ENCODE peak calls at places on chromosomes 5 and 9, in four cellular contexts. One of them, this sample, is unnamed.
A peak's percentile ranks its signal among the peaks of the same experiment; 100 is the strongest.

GRCh38 chr5:78757269-78758053 is 108.9 kb upstream of the LHFPL2 start:
- DNase-seq in activated CD4-positive, alpha-beta T cell treated with anti-CD3 and anti-CD28 coated beads for 48 hours: peak; percentile 17
- DNase-seq in activated gamma-delta T cell: no peak
- DNase-seq in activated T-helper 9 cell treated with anti-CD3 and anti-CD28 coated beads, Interleukin-2, amount 50 U/mL, for 16 hours: no peak
- DNase-seq in this sample: peak; percentile 78

GRCh38 chr5:129474544-129474943 is 14.4 kb downstream of the ADAMTS19 start:
- DNase-seq in activated CD4-positive, alpha-beta T cell treated with anti-CD3 and anti-CD28 coated beads for 48 hours: no peak
- DNase-seq in activated gamma-delta T cell: no peak
- DNase-seq in activated T-helper 9 cell treated with anti-CD3 and anti-CD28 coated beads, Interleukin-2, amount 50 U/mL, for 16 hours: no peak
- DNase-seq in this sample: no peak

GRCh38 chr5:81425569-81425968 is 31.6 kb upstream of the ACOT12 start:
- DNase-seq in activated CD4-positive, alpha-beta T cell treated with anti-CD3 and anti-CD28 coated beads for 48 hours: no peak
- DNase-seq in activated gamma-delta T cell: no peak
- DNase-seq in activated T-helper 9 cell treated with anti-CD3 and anti-CD28 coated beads, Interleukin-2, amount 50 U/mL, for 16 hours: no peak
- DNase-seq in this sample: peak; percentile 72

GRCh38 chr5:74167206-74167929 is 473.2 kb downstream of the ENC1 start:
- DNase-seq in activated CD4-positive, alpha-beta T cell treated with anti-CD3 and anti-CD28 coated beads for 48 hours: no peak
- DNase-seq in activated gamma-delta T cell: no peak
- DNase-seq in activated T-helper 9 cell treated with anti-CD3 and anti-CD28 coated beads, Interleukin-2, amount 50 U/mL, for 16 hours: no peak
- DNase-seq in this sample: peak; percentile 30

GRCh38 chr9:72332351-72332750 is 32.7 kb downstream of the ZFAND5 start:
- DNase-seq in activated CD4-positive, alpha-beta T cell treated with anti-CD3 and anti-CD28 coated beads for 48 hours: no peak
- DNase-seq in activated gamma-delta T cell: no peak
- DNase-seq in activated T-helper 9 cell treated with anti-CD3 and anti-CD28 coated beads, Interleukin-2, amount 50 U/mL, for 16 hours: no peak
- DNase-seq in this sample: no peak

GRCh38 chr9:121201045-121201737 is 478 bp downstream of the RAB14 start:
- DNase-seq in activated CD4-positive, alpha-beta T cell treated with anti-CD3 and anti-CD28 coated beads for 48 hours: peak; percentile 51
- DNase-seq in activated gamma-delta T cell: peak; percentile 58
- DNase-seq in activated T-helper 9 cell treated with anti-CD3 and anti-CD28 coated beads, Interleukin-2, amount 50 U/mL, for 16 hours: peak; percentile 38
- DNase-seq in this sample: peak; percentile 50

GRCh38 chr5:61010759-61011460 is 65.9 kb downstream of the NDUFAF2 start:
- DNase-seq in activated CD4-positive, alpha-beta T cell treated with anti-CD3 and anti-CD28 coated beads for 48 hours: no peak
- DNase-seq in activated gamma-delta T cell: no peak
- DNase-seq in activated T-helper 9 cell treated with anti-CD3 and anti-CD28 coated beads, Interleukin-2, amount 50 U/mL, for 16 hours: no peak
- DNase-seq in this sample: no peak

GRCh38 chr5:157582731-157583580 is 7.4 kb upstream of the ADAM19 start:
- DNase-seq in activated CD4-positive, alpha-beta T cell treated with anti-CD3 and anti-CD28 coated beads for 48 hours: no peak
- DNase-seq in activated gamma-delta T cell: no peak
- DNase-seq in activated T-helper 9 cell treated with anti-CD3 and anti-CD28 coated beads, Interleukin-2, amount 50 U/mL, for 16 hours: no peak
- DNase-seq in this sample: no peak

GRCh38 chr9:37144762-37145161 is 24.4 kb downstream of the ZCCHC7 start:
- DNase-seq in activated CD4-positive, alpha-beta T cell treated with anti-CD3 and anti-CD28 coated beads for 48 hours: no peak
- DNase-seq in activated gamma-delta T cell: no peak
- DNase-seq in activated T-helper 9 cell treated with anti-CD3 and anti-CD28 coated beads, Interleukin-2, amount 50 U/mL, for 16 hours: no peak
- DNase-seq in this sample: peak; percentile 54

GRCh38 chr9:24041294-24041693 is 215.3 kb upstream of the ELAVL2 start:
- DNase-seq in activated CD4-positive, alpha-beta T cell treated with anti-CD3 and anti-CD28 coated beads for 48 hours: no peak
- DNase-seq in activated gamma-delta T cell: no peak
- DNase-seq in activated T-helper 9 cell treated with anti-CD3 and anti-CD28 coated beads, Interleukin-2, amount 50 U/mL, for 16 hours: no peak
- DNase-seq in this sample: no peak

GRCh38 chr9:18861599-18862546 is 171.1 kb downstream of the SAXO1 start:
- DNase-seq in activated CD4-positive, alpha-beta T cell treated with anti-CD3 and anti-CD28 coated beads for 48 hours: no peak
- DNase-seq in activated gamma-delta T cell: no peak
- DNase-seq in activated T-helper 9 cell treated with anti-CD3 and anti-CD28 coated beads, Interleukin-2, amount 50 U/mL, for 16 hours: no peak
- DNase-seq in this sample: no peak

GRCh38 chr5:125237026-125237425 is 490.6 kb upstream of the ZNF608 start:
- DNase-seq in activated CD4-positive, alpha-beta T cell treated with anti-CD3 and anti-CD28 coated beads for 48 hours: no peak
- DNase-seq in activated gamma-delta T cell: no peak
- DNase-seq in activated T-helper 9 cell treated with anti-CD3 and anti-CD28 coated beads, Interleukin-2, amount 50 U/mL, for 16 hours: no peak
- DNase-seq in this sample: no peak

GRCh38 chr5:72390836-72391235 is 70.7 kb downstream of the PTCD2 start:
- DNase-seq in activated CD4-positive, alpha-beta T cell treated with anti-CD3 and anti-CD28 coated beads for 48 hours: no peak
- DNase-seq in activated gamma-delta T cell: no peak
- DNase-seq in activated T-helper 9 cell treated with anti-CD3 and anti-CD28 coated beads, Interleukin-2, amount 50 U/mL, for 16 hours: no peak
- DNase-seq in this sample: no peak

GRCh38 chr5:105506692-105507277 is 1944.2 kb upstream of the NUDT12 start:
- DNase-seq in activated CD4-positive, alpha-beta T cell treated with anti-CD3 and anti-CD28 coated beads for 48 hours: no peak
- DNase-seq in activated gamma-delta T cell: no peak
- DNase-seq in activated T-helper 9 cell treated with anti-CD3 and anti-CD28 coated beads, Interleukin-2, amount 50 U/mL, for 16 hours: no peak
- DNase-seq in this sample: peak; percentile 9

GRCh38 chr9:130689937-130690700 is 3.5 kb upstream of the EXOSC2 start:
- DNase-seq in activated CD4-positive, alpha-beta T cell treated with anti-CD3 and anti-CD28 coated beads for 48 hours: no peak
- DNase-seq in activated gamma-delta T cell: no peak
- DNase-seq in activated T-helper 9 cell treated with anti-CD3 and anti-CD28 coated beads, Interleukin-2, amount 50 U/mL, for 16 hours: no peak
- DNase-seq in this sample: peak; percentile 93

GRCh38 chr9:106305428-106306133 is 557.4 kb upstream of the ZNF462 start:
- DNase-seq in activated CD4-positive, alpha-beta T cell treated with anti-CD3 and anti-CD28 coated beads for 48 hours: no peak
- DNase-seq in activated gamma-delta T cell: no peak
- DNase-seq in activated T-helper 9 cell treated with anti-CD3 and anti-CD28 coated beads, Interleukin-2, amount 50 U/mL, for 16 hours: no peak
- DNase-seq in this sample: no peak

GRCh38 chr5:137822158-137822764 is 45.4 kb upstream of the MYOT start:
- DNase-seq in activated CD4-positive, alpha-beta T cell treated with anti-CD3 and anti-CD28 coated beads for 48 hours: no peak
- DNase-seq in activated gamma-delta T cell: no peak
- DNase-seq in activated T-helper 9 cell treated with anti-CD3 and anti-CD28 coated beads, Interleukin-2, amount 50 U/mL, for 16 hours: no peak
- DNase-seq in this sample: peak; percentile 64

GRCh38 chr5:88502179-88503064 is 233.8 kb upstream of the TMEM161B start:
- DNase-seq in activated CD4-positive, alpha-beta T cell treated with anti-CD3 and anti-CD28 coated beads for 48 hours: peak; percentile 7
- DNase-seq in activated gamma-delta T cell: no peak
- DNase-seq in activated T-helper 9 cell treated with anti-CD3 and anti-CD28 coated beads, Interleukin-2, amount 50 U/mL, for 16 hours: no peak
- DNase-seq in this sample: no peak

GRCh38 chr9:113636165-113636564 is 172.6 kb downstream of the RGS3 start:
- DNase-seq in activated CD4-positive, alpha-beta T cell treated with anti-CD3 and anti-CD28 coated beads for 48 hours: no peak
- DNase-seq in activated gamma-delta T cell: no peak
- DNase-seq in activated T-helper 9 cell treated with anti-CD3 and anti-CD28 coated beads, Interleukin-2, amount 50 U/mL, for 16 hours: no peak
- DNase-seq in this sample: peak; percentile 97

GRCh38 chr5:64457846-64458245 is 48.0 kb upstream of the RGS7BP start:
- DNase-seq in activated CD4-positive, alpha-beta T cell treated with anti-CD3 and anti-CD28 coated beads for 48 hours: no peak
- DNase-seq in activated gamma-delta T cell: no peak
- DNase-seq in activated T-helper 9 cell treated with anti-CD3 and anti-CD28 coated beads, Interleukin-2, amount 50 U/mL, for 16 hours: no peak
- DNase-seq in this sample: no peak

GRCh38 chr5:67093259-67093658 is 103.3 kb downstream of the CD180 start:
- DNase-seq in activated CD4-positive, alpha-beta T cell treated with anti-CD3 and anti-CD28 coated beads for 48 hours: no peak
- DNase-seq in activated gamma-delta T cell: no peak
- DNase-seq in activated T-helper 9 cell treated with anti-CD3 and anti-CD28 coated beads, Interleukin-2, amount 50 U/mL, for 16 hours: no peak
- DNase-seq in this sample: no peak

GRCh38 chr5:23717486-23717885 is 210.1 kb downstream of the PRDM9 start:
- DNase-seq in activated CD4-positive, alpha-beta T cell treated with anti-CD3 and anti-CD28 coated beads for 48 hours: no peak
- DNase-seq in activated gamma-delta T cell: no peak
- DNase-seq in activated T-helper 9 cell treated with anti-CD3 and anti-CD28 coated beads, Interleukin-2, amount 50 U/mL, for 16 hours: no peak
- DNase-seq in this sample: no peak

GRCh38 chr5:179285236-179285635 is 60.0 kb downstream of the ADAMTS2 start:
- DNase-seq in activated CD4-positive, alpha-beta T cell treated with anti-CD3 and anti-CD28 coated beads for 48 hours: no peak
- DNase-seq in activated gamma-delta T cell: no peak
- DNase-seq in activated T-helper 9 cell treated with anti-CD3 and anti-CD28 coated beads, Interleukin-2, amount 50 U/mL, for 16 hours: no peak
- DNase-seq in this sample: no peak

GRCh38 chr5:88602584-88602983 is 280.4 kb downstream of the MEF2C start:
- DNase-seq in activated CD4-positive, alpha-beta T cell treated with anti-CD3 and anti-CD28 coated beads for 48 hours: peak; percentile 44
- DNase-seq in activated gamma-delta T cell: no peak
- DNase-seq in activated T-helper 9 cell treated with anti-CD3 and anti-CD28 coated beads, Interleukin-2, amount 50 U/mL, for 16 hours: no peak
- DNase-seq in this sample: peak; percentile 49

GRCh38 chr5:96260009-96260408 is 173.0 kb downstream of the PCSK1 start:
- DNase-seq in activated CD4-positive, alpha-beta T cell treated with anti-CD3 and anti-CD28 coated beads for 48 hours: no peak
- DNase-seq in activated gamma-delta T cell: no peak
- DNase-seq in activated T-helper 9 cell treated with anti-CD3 and anti-CD28 coated beads, Interleukin-2, amount 50 U/mL, for 16 hours: no peak
- DNase-seq in this sample: no peak

GRCh38 chr5:150763023-150763793 is 4.4 kb upstream of the DCTN4 start:
- DNase-seq in activated CD4-positive, alpha-beta T cell treated with anti-CD3 and anti-CD28 coated beads for 48 hours: no peak
- DNase-seq in activated gamma-delta T cell: no peak
- DNase-seq in activated T-helper 9 cell treated with anti-CD3 and anti-CD28 coated beads, Interleukin-2, amount 50 U/mL, for 16 hours: no peak
- DNase-seq in this sample: peak; percentile 23

GRCh38 chr5:31819926-31820516 is 181.1 kb downstream of the PDZD2 start:
- DNase-seq in activated CD4-positive, alpha-beta T cell treated with anti-CD3 and anti-CD28 coated beads for 48 hours: no peak
- DNase-seq in activated gamma-delta T cell: no peak
- DNase-seq in activated T-helper 9 cell treated with anti-CD3 and anti-CD28 coated beads, Interleukin-2, amount 50 U/mL, for 16 hours: no peak
- DNase-seq in this sample: no peak

GRCh38 chr9:36935768-36936497 is 98.1 kb downstream of the PAX5 start:
- DNase-seq in activated CD4-positive, alpha-beta T cell treated with anti-CD3 and anti-CD28 coated beads for 48 hours: no peak
- DNase-seq in activated gamma-delta T cell: no peak
- DNase-seq in activated T-helper 9 cell treated with anti-CD3 and anti-CD28 coated beads, Interleukin-2, amount 50 U/mL, for 16 hours: no peak
- DNase-seq in this sample: no peak

GRCh38 chr5:91049800-91050199 is 333.3 kb downstream of the ARRDC3 start:
- DNase-seq in activated CD4-positive, alpha-beta T cell treated with anti-CD3 and anti-CD28 coated beads for 48 hours: no peak
- DNase-seq in activated gamma-delta T cell: no peak
- DNase-seq in activated T-helper 9 cell treated with anti-CD3 and anti-CD28 coated beads, Interleukin-2, amount 50 U/mL, for 16 hours: no peak
- DNase-seq in this sample: peak; percentile 9

GRCh38 chr5:178113841-178114324 is 551 bp downstream of the N4BP3 start:
- DNase-seq in activated CD4-positive, alpha-beta T cell treated with anti-CD3 and anti-CD28 coated beads for 48 hours: peak; percentile 20
- DNase-seq in activated gamma-delta T cell: no peak
- DNase-seq in activated T-helper 9 cell treated with anti-CD3 and anti-CD28 coated beads, Interleukin-2, amount 50 U/mL, for 16 hours: peak; percentile 16
- DNase-seq in this sample: peak; percentile 71

GRCh38 chr5:73007051-73007450 is 51.2 kb downstream of the FCHO2 start:
- DNase-seq in activated CD4-positive, alpha-beta T cell treated with anti-CD3 and anti-CD28 coated beads for 48 hours: no peak
- DNase-seq in activated gamma-delta T cell: no peak
- DNase-seq in activated T-helper 9 cell treated with anti-CD3 and anti-CD28 coated beads, Interleukin-2, amount 50 U/mL, for 16 hours: no peak
- DNase-seq in this sample: peak; percentile 51

GRCh38 chr5:171533153-171533552 is 113.7 kb downstream of the FGF18 start:
- DNase-seq in activated CD4-positive, alpha-beta T cell treated with anti-CD3 and anti-CD28 coated beads for 48 hours: no peak
- DNase-seq in activated gamma-delta T cell: no peak
- DNase-seq in activated T-helper 9 cell treated with anti-CD3 and anti-CD28 coated beads, Interleukin-2, amount 50 U/mL, for 16 hours: no peak
- DNase-seq in this sample: no peak

GRCh38 chr5:91123291-91123690 is 259.8 kb downstream of the ARRDC3 start:
- DNase-seq in activated CD4-positive, alpha-beta T cell treated with anti-CD3 and anti-CD28 coated beads for 48 hours: no peak
- DNase-seq in activated gamma-delta T cell: no peak
- DNase-seq in activated T-helper 9 cell treated with anti-CD3 and anti-CD28 coated beads, Interleukin-2, amount 50 U/mL, for 16 hours: no peak
- DNase-seq in this sample: no peak

GRCh38 chr5:36164461-36164860 is 12.6 kb downstream of the SKP2 start:
- DNase-seq in activated CD4-positive, alpha-beta T cell treated with anti-CD3 and anti-CD28 coated beads for 48 hours: no peak
- DNase-seq in activated gamma-delta T cell: no peak
- DNase-seq in activated T-helper 9 cell treated with anti-CD3 and anti-CD28 coated beads, Interleukin-2, amount 50 U/mL, for 16 hours: no peak
- DNase-seq in this sample: no peak

GRCh38 chr5:318341-318897 is 3.1 kb upstream of the AHRR start:
- DNase-seq in activated CD4-positive, alpha-beta T cell treated with anti-CD3 and anti-CD28 coated beads for 48 hours: no peak
- DNase-seq in activated gamma-delta T cell: no peak
- DNase-seq in activated T-helper 9 cell treated with anti-CD3 and anti-CD28 coated beads, Interleukin-2, amount 50 U/mL, for 16 hours: no peak
- DNase-seq in this sample: no peak

This sample was measured in SJCRH30.